ENCODE peak calls at places on chromosome 4, in nine cellular contexts. One of them, this sample, is unnamed.

GRCh38 chr4:142883433-142883832 is 37.3 kb upstream of the INPP4B start:
- DNase-seq in fibroblast of the aortic adventitia: peak; percentile 2
- DNase-seq in psoas muscle: no peak
- DNase-seq in fibroblast of pulmonary artery: no peak
- DNase-seq in NCI-H1105: no peak
- DNase-seq in endothelial cell: peak; percentile 28
- DNase-seq in iPS DF 19.7: no peak
- DNase-seq in activated T-helper 9 cell treated with anti-CD3 and anti-CD28 coated beads, Interleukin-2, amount 50 U/mL, for 16 hours: no peak
- DNase-seq in activated T-cell treated with anti-CD3 and anti-CD28 coated beads, Interleukin-2, amount 50 U/mL, for 72 hours: no peak
- DNase-seq in this sample: no peak

GRCh38 chr4:44320833-44321232 is 127.8 kb downstream of the KCTD8 start:
- DNase-seq in endothelial cell: no peak
- DNase-seq in NCI-H1105: no peak
- DNase-seq in psoas muscle: no peak
- DNase-seq in fibroblast of pulmonary artery: no peak
- DNase-seq in activated T-helper 9 cell treated with anti-CD3 and anti-CD28 coated beads, Interleukin-2, amount 50 U/mL, for 16 hours: no peak
- DNase-seq in iPS DF 19.7: no peak
- DNase-seq in activated T-cell treated with anti-CD3 and anti-CD28 coated beads, Interleukin-2, amount 50 U/mL, for 72 hours: no peak
- DNase-seq in fibroblast of the aortic adventitia: no peak
- DNase-seq in this sample: no peak

GRCh38 chr4:116860891-116861290 is 224.5 kb downstream of the TRAM1L1 start:
- DNase-seq in NCI-H1105: no peak
- DNase-seq in fibroblast of the aortic adventitia: no peak
- DNase-seq in activated T-helper 9 cell treated with anti-CD3 and anti-CD28 coated beads, Interleukin-2, amount 50 U/mL, for 16 hours: no peak
- DNase-seq in psoas muscle: no peak
- DNase-seq in iPS DF 19.7: no peak
- DNase-seq in endothelial cell: no peak
- DNase-seq in fibroblast of pulmonary artery: no peak
- DNase-seq in activated T-cell treated with anti-CD3 and anti-CD28 coated beads, Interleukin-2, amount 50 U/mL, for 72 hours: no peak
- DNase-seq in this sample: no peak

GRCh38 chr4:26150948-26151347 is 169.9 kb upstream of the RBPJ start:
- DNase-seq in psoas muscle: no peak
- DNase-seq in iPS DF 19.7: no peak
- DNase-seq in activated T-helper 9 cell treated with anti-CD3 and anti-CD28 coated beads, Interleukin-2, amount 50 U/mL, for 16 hours: no peak
- DNase-seq in activated T-cell treated with anti-CD3 and anti-CD28 coated beads, Interleukin-2, amount 50 U/mL, for 72 hours: peak; percentile 50
- DNase-seq in NCI-H1105: no peak
- DNase-seq in endothelial cell: no peak
- DNase-seq in fibroblast of the aortic adventitia: peak; percentile 60
- DNase-seq in fibroblast of pulmonary artery: peak; percentile 39
- DNase-seq in this sample: no peak

GRCh38 chr4:76984788-76985211 is 35.2 kb downstream of the SEPTIN11 start:
- DNase-seq in fibroblast of pulmonary artery: peak; percentile 98
- DNase-seq in iPS DF 19.7: no peak
- DNase-seq in fibroblast of the aortic adventitia: peak; percentile 100
- DNase-seq in endothelial cell: no peak
- DNase-seq in activated T-cell treated with anti-CD3 and anti-CD28 coated beads, Interleukin-2, amount 50 U/mL, for 72 hours: no peak
- DNase-seq in psoas muscle: peak; percentile 79
- DNase-seq in NCI-H1105: no peak
- DNase-seq in activated T-helper 9 cell treated with anti-CD3 and anti-CD28 coated beads, Interleukin-2, amount 50 U/mL, for 16 hours: no peak
- DNase-seq in this sample: no peak

GRCh38 chr4:177479063-177479462 is 36.8 kb upstream of the AGA start:
- DNase-seq in activated T-cell treated with anti-CD3 and anti-CD28 coated beads, Interleukin-2, amount 50 U/mL, for 72 hours: no peak
- DNase-seq in NCI-H1105: no peak
- DNase-seq in fibroblast of the aortic adventitia: no peak
- DNase-seq in fibroblast of pulmonary artery: no peak
- DNase-seq in activated T-helper 9 cell treated with anti-CD3 and anti-CD28 coated beads, Interleukin-2, amount 50 U/mL, for 16 hours: no peak
- DNase-seq in iPS DF 19.7: no peak
- DNase-seq in psoas muscle: no peak
- DNase-seq in endothelial cell: no peak
- DNase-seq in this sample: no peak

GRCh38 chr4:10018818-10019438 is 2.4 kb downstream of the SLC2A9 start:
- DNase-seq in activated T-helper 9 cell treated with anti-CD3 and anti-CD28 coated beads, Interleukin-2, amount 50 U/mL, for 16 hours: peak; percentile 88
- DNase-seq in iPS DF 19.7: peak; percentile 60
- DNase-seq in fibroblast of the aortic adventitia: peak; percentile 95
- DNase-seq in activated T-cell treated with anti-CD3 and anti-CD28 coated beads, Interleukin-2, amount 50 U/mL, for 72 hours: peak; percentile 96
- DNase-seq in fibroblast of pulmonary artery: peak; percentile 99
- DNase-seq in psoas muscle: peak; percentile 98
- DNase-seq in NCI-H1105: peak; percentile 82
- DNase-seq in endothelial cell: peak; percentile 95
- DNase-seq in this sample: peak; percentile 85

GRCh38 chr4:84482564-84483563 is 16.2 kb downstream of the NKX6-1 start:
- DNase-seq in iPS DF 19.7: no peak
- DNase-seq in fibroblast of pulmonary artery: peak; percentile 16
- DNase-seq in fibroblast of the aortic adventitia: no peak
- DNase-seq in activated T-helper 9 cell treated with anti-CD3 and anti-CD28 coated beads, Interleukin-2, amount 50 U/mL, for 16 hours: no peak
- DNase-seq in NCI-H1105: no peak
- DNase-seq in psoas muscle: no peak
- DNase-seq in endothelial cell: peak; percentile 88
- DNase-seq in activated T-cell treated with anti-CD3 and anti-CD28 coated beads, Interleukin-2, amount 50 U/mL, for 72 hours: peak; percentile 34
- DNase-seq in this sample: no peak

GRCh38 chr4:78775278-78776030 is 696 bp upstream of the BMP2K start:
- DNase-seq in psoas muscle: peak; percentile 94
- DNase-seq in NCI-H1105: peak; percentile 52
- DNase-seq in activated T-cell treated with anti-CD3 and anti-CD28 coated beads, Interleukin-2, amount 50 U/mL, for 72 hours: peak; percentile 88
- DNase-seq in iPS DF 19.7: no peak
- DNase-seq in activated T-helper 9 cell treated with anti-CD3 and anti-CD28 coated beads, Interleukin-2, amount 50 U/mL, for 16 hours: peak; percentile 82
- DNase-seq in fibroblast of pulmonary artery: peak; percentile 85
- DNase-seq in endothelial cell: peak; percentile 83
- DNase-seq in fibroblast of the aortic adventitia: peak; percentile 81
- DNase-seq in this sample: peak; percentile 83

This sample was measured in stimulated activated CD8-positive, alpha-beta memory T cell treated with anti-CD3 and anti-CD28 coated beads, Interleukin-12 subunit alpha, Interleukin-12 subunit beta, amount 100 ng/mL, for 4 hours.